ENCODE peak calls at places on chromosomes 13 and 19, in eight cellular contexts. B, Y, H, A, Q, M, I and S are unnamed samples.
A peak's percentile ranks its signal among the peaks of the same experiment; 100 is the strongest.

GRCh38 chr13:36341718-36342117 is 4.5 kb downstream of the SPART start:
- DNase-seq in A (no peak), Q (peak; percentile 39), I (no peak), B (no peak), Y (no peak), M (no peak), H (no peak), S (no peak)

GRCh38 chr19:41226874-41227390 is 7.9 kb downstream of the AXL start:
- DNase-seq in Q (no peak), H (no peak), M (no peak), B (no peak), A (no peak), Y (no peak), I (no peak), S (no peak)

GRCh38 chr13:114109646-114110045 is 22.8 kb downstream of the RASA3 start:
- DNase-seq in I (no peak), Q (no peak), Y (peak; percentile 49), H (no peak), A (no peak), B (no peak), M (no peak), S (peak; percentile 65)

GRCh38 chr13:77310161-77310560 is 16.7 kb downstream of the MYCBP2 start:
- DNase-seq in I (no peak), B (no peak), H (no peak), Y (no peak), Q (no peak), A (no peak), M (no peak), S (no peak)

GRCh38 chr19:2048104-2048958 is 2.7 kb downstream of the MKNK2 start:
- DNase-seq in I (no peak), M (no peak), Y (no peak), A (no peak), H (no peak), Q (no peak), B (no peak), S (peak; percentile 29)

GRCh38 chr19:3310711-3311110 is 55.7 kb upstream of the NFIC start:
- DNase-seq in I (no peak), Q (no peak), H (no peak), B (no peak), M (no peak), Y (no peak), A (no peak), S (no peak)

GRCh38 chr19:41411094-41411493 is 13.5 kb downstream of the BCKDHA start:
- DNase-seq in I (no peak), B (no peak), H (no peak), Y (no peak), M (no peak), Q (no peak), A (no peak), S (no peak)

GRCh38 chr13:93690139-93690538 is 463.5 kb downstream of the GPC6 start:
- DNase-seq in I (peak; percentile 7), M (no peak), Y (no peak), H (no peak), B (no peak), A (peak; percentile 28), Q (peak; percentile 38), S (no peak)

GRCh38 chr19:5683177-5683886 is 2.5 kb downstream of the HSD11B1L start:
- DNase-seq in B (no peak), H (no peak), Y (no peak), I (no peak), M (no peak), A (no peak), Q (no peak), S (no peak)

GRCh38 chr13:58300974-58301681 is 669.6 kb downstream of the PCDH17 start:
- DNase-seq in Q (no peak), M (no peak), B (no peak), H (no peak), I (no peak), Y (no peak), A (no peak), S (no peak)

GRCh38 chr13:77536358-77536757 is 852 bp downstream of the SCEL start:
- DNase-seq in A (no peak), H (no peak), Q (no peak), M (no peak), B (no peak), I (no peak), Y (no peak), S (no peak)

GRCh38 chr19:40235238-40236025 is 8.9 kb upstream of the CCNP start:
- DNase-seq in I (no peak), A (no peak), Q (no peak), M (no peak), B (no peak), H (no peak), Y (peak; percentile 41), S (no peak)

GRCh38 chr13:102197193-102197592 is 204.7 kb downstream of the FGF14 start:
- DNase-seq in M (no peak), Q (peak; percentile 53), B (no peak), A (peak; percentile 14), I (no peak), H (no peak), Y (no peak), S (no peak)

GRCh38 chr19:1084024-1084868 is 10.9 kb downstream of the POLR2E start:
- DNase-seq in Y (no peak), M (no peak), Q (no peak), H (no peak), A (no peak), I (no peak), B (no peak), S (peak; percentile 29)

GRCh38 chr19:1882786-1883692 is 2.3 kb downstream of the ABHD17A start:
- DNase-seq in I (no peak), M (no peak), H (no peak), B (no peak), Q (no peak), A (no peak), Y (no peak), S (no peak)

GRCh38 chr19:10690351-10690781 is 10.9 kb upstream of the QTRT1 start:
- DNase-seq in Y (no peak), A (no peak), Q (peak; percentile 97), H (no peak), B (no peak), M (no peak), I (no peak), S (no peak)

GRCh38 chr13:56561327-56561726 is 579.4 kb upstream of the PRR20A start:
- DNase-seq in B (no peak), Y (no peak), M (no peak), H (no peak), Q (no peak), I (no peak), A (peak; percentile 4), S (no peak)

GRCh38 chr13:44306401-44307192 is 67.0 kb upstream of the SERP2 start:
- DNase-seq in M (peak; percentile 75), B (peak; percentile 11), Q (peak; percentile 99), A (peak; percentile 31), Y (no peak), H (no peak), I (peak; percentile 50), S (peak; percentile 43)

GRCh38 chr19:43664008-43664407 is 6.0 kb downstream of the PLAUR start:
- DNase-seq in Y (no peak), H (peak; percentile 38), Q (no peak), I (no peak), B (peak; percentile 27), A (no peak), M (no peak), S (no peak)

GRCh38 chr19:29526730-29527499 is 1.1 kb downstream of the VSTM2B start:
- DNase-seq in Q (no peak), A (peak; percentile 18), H (peak; percentile 61), B (no peak), I (no peak), Y (no peak), M (no peak), S (no peak)

GRCh38 chr13:84654654-84655244 is 772.5 kb upstream of the SLITRK1 start:
- DNase-seq in H (no peak), Y (no peak), A (no peak), I (no peak), B (no peak), Q (no peak), M (no peak), S (no peak)

GRCh38 chr13:94318418-94318817 is 161.1 kb downstream of the DCT start:
- DNase-seq in M (no peak), H (no peak), Y (no peak), Q (peak; percentile 38), B (no peak), I (no peak), A (no peak), S (no peak)

GRCh38 chr13:20369886-20370361 is 137.8 kb upstream of the GJB6 start:
- DNase-seq in I (no peak), H (no peak), Q (no peak), M (no peak), A (no peak), Y (no peak), B (no peak), S (no peak)

GRCh38 chr19:58543826-58544590 is at the start of gene TRIM28:
- DNase-seq in H (peak; percentile 100), M (peak; percentile 98), I (no peak), A (peak; percentile 99), Y (peak; percentile 98), Q (peak; percentile 99), B (peak; percentile 99), S (peak; percentile 99)

GRCh38 chr13:97426695-97427094 is 7.3 kb upstream of the RAP2A start:
- DNase-seq in A (no peak), M (no peak), Y (no peak), Q (no peak), I (no peak), B (no peak), H (no peak), S (no peak)

GRCh38 chr19:30564551-30565011 is 192.4 kb downstream of the ZNF536 start:
- DNase-seq in I (no peak), B (no peak), Q (no peak), M (no peak), H (no peak), Y (no peak), A (no peak), S (no peak)

GRCh38 chr19:48190288-48191284 is 20.1 kb downstream of the ZSWIM9 start:
- DNase-seq in Q (peak; percentile 39), H (no peak), A (peak; percentile 42), M (no peak), Y (no peak), B (no peak), I (peak; percentile 65), S (no peak)

GRCh38 chr13:99867535-99868271 is 103.9 kb downstream of the ZIC5 start:
- DNase-seq in M (no peak), I (no peak), H (no peak), A (no peak), Y (no peak), B (no peak), Q (no peak), S (no peak)

GRCh38 chr13:33927315-33927714 is 109.4 kb downstream of the RFC3 start:
- DNase-seq in H (no peak), Y (no peak), A (no peak), B (no peak), M (no peak), Q (peak; percentile 77), I (peak; percentile 1), S (no peak)

GRCh38 chr19:36009220-36009619 is 607 bp upstream of the SYNE4 start:
- DNase-seq in I (peak; percentile 18), B (no peak), M (no peak), A (peak; percentile 68), Q (peak; percentile 50), H (peak; percentile 86), Y (peak; percentile 82), S (peak; percentile 84)

GRCh38 chr19:8638078-8638619 is 7.7 kb downstream of the NFILZ start:
- DNase-seq in Y (peak; percentile 71), A (no peak), H (no peak), B (no peak), Q (peak; percentile 37), M (no peak), I (no peak), S (peak; percentile 44)

GRCh38 chr13:46926856-46927625 is 30.2 kb upstream of the HTR2A start:
- DNase-seq in I (no peak), Y (no peak), M (no peak), Q (peak; percentile 16), H (no peak), B (no peak), A (no peak), S (no peak)

GRCh38 chr13:75839418-75839817 is 203.3 kb downstream of the LMO7 start:
- DNase-seq in M (no peak), I (no peak), A (no peak), H (no peak), B (no peak), Y (no peak), Q (no peak), S (no peak)